ENCODE peak calls at places on chromosomes 4 and X, in five cellular contexts. L, F, A, C and N are unnamed samples.
A peak's percentile ranks its signal among the peaks of the same experiment; 100 is the strongest.

GRCh38 chrX:115689931-115690330 is 129.0 kb downstream of the PLS3 start:
- DNase-seq in L (no peak), F (no peak), A (no peak), C (peak; percentile 43), N (no peak)

GRCh38 chr4:151641983-151642382 is 118.8 kb downstream of the GATB start:
- DNase-seq in L (no peak), F (no peak), A (no peak), C (no peak), N (no peak)

GRCh38 chrX:13932416-13932815 is 97.3 kb downstream of the GEMIN8 start:
- DNase-seq in L (no peak), F (no peak), A (no peak), C (no peak), N (no peak)

GRCh38 chr4:26061248-26061986 is 147.4 kb downstream of the SMIM20 start:
- DNase-seq in L (no peak), F (no peak), A (no peak), C (peak; percentile 60), N (no peak)

GRCh38 chr4:90419124-90419711 is 292.0 kb downstream of the CCSER1 start:
- DNase-seq in L (no peak), F (no peak), A (no peak), C (peak; percentile 39), N (no peak)

GRCh38 chrX:154002215-154002719 is 17.4 kb downstream of the IRAK1 start:
- DNase-seq in L (no peak), F (no peak), A (peak; percentile 70), C (peak; percentile 44), N (no peak)

GRCh38 chr4:22202351-22203343 is 254.1 kb upstream of the KCNIP4 start:
- DNase-seq in L (no peak), F (no peak), A (no peak), C (peak; percentile 63), N (no peak)

GRCh38 chrX:13805241-13805640 is 11.7 kb downstream of the GPM6B start:
- DNase-seq in L (no peak), F (no peak), A (no peak), C (no peak), N (no peak)

GRCh38 chrX:119690921-119691716 is 1.8 kb downstream of the SEPTIN6 start:
- DNase-seq in L (no peak), F (no peak), A (no peak), C (peak; percentile 70), N (no peak)

GRCh38 chrX:49627030-49627777 is 28.4 kb downstream of the GAGE1 start:
- DNase-seq in L (no peak), F (peak; percentile 32), A (peak; percentile 48), C (peak; percentile 9), N (no peak)

GRCh38 chrX:154352466-154352865 is 22.0 kb downstream of the FLNA start:
- DNase-seq in L (no peak), F (no peak), A (no peak), C (peak; percentile 0), N (no peak)

GRCh38 chr4:164779811-164780216 is 25.9 kb downstream of the SMIM31 start:
- DNase-seq in L (no peak), F (peak; percentile 41), A (no peak), C (peak; percentile 60), N (no peak)

GRCh38 chrX:113548308-113549015 is 707.8 kb upstream of the AMOT start:
- DNase-seq in L (no peak), F (no peak), A (no peak), C (no peak), N (no peak)

GRCh38 chr4:86506591-86506990 is 87.5 kb upstream of the PTPN13 start:
- DNase-seq in L (no peak), F (no peak), A (no peak), C (no peak), N (no peak)

GRCh38 chrX:83819304-83819703 is 41.6 kb upstream of the CYLC1 start:
- DNase-seq in L (no peak), F (no peak), A (peak; percentile 24), C (no peak), N (no peak)

GRCh38 chr4:132646186-132646585 is 502.9 kb upstream of the PCDH10 start:
- DNase-seq in L (no peak), F (no peak), A (no peak), C (no peak), N (no peak)

GRCh38 chr4:70133473-70133872 is 20.6 kb upstream of the PRR27 start:
- DNase-seq in L (no peak), F (no peak), A (no peak), C (no peak), N (no peak)

GRCh38 chr4:6330384-6330767 is 60.7 kb downstream of the WFS1 start:
- DNase-seq in L (peak; percentile 15), F (no peak), A (no peak), C (no peak), N (no peak)

GRCh38 chrX:49190783-49191032 is 4.5 kb upstream of the PRICKLE3 start:
- DNase-seq in L (no peak), F (no peak), A (no peak), C (no peak), N (no peak)

GRCh38 chrX:67543818-67544217 is at the start of gene AR:
- DNase-seq in L (peak; percentile 81), F (peak; percentile 62), A (peak; percentile 84), C (peak; percentile 55), N (peak; percentile 83)

GRCh38 chrX:4579999-4580398 is 866.5 kb upstream of the PRKX start:
- DNase-seq in L (no peak), F (no peak), A (no peak), C (no peak), N (no peak)

GRCh38 chrX:15790766-15791380 is 589 bp downstream of the ZRSR2 start:
- DNase-seq in L (no peak), F (no peak), A (no peak), C (peak; percentile 3), N (no peak)

GRCh38 chr4:170853422-170854021 is 763.8 kb upstream of the AADAT start:
- DNase-seq in L (no peak), F (peak; percentile 65), A (peak; percentile 46), C (no peak), N (no peak)

GRCh38 chr4:136917312-136918110 is 614.8 kb downstream of the PCDH18 start:
- DNase-seq in L (peak; percentile 29), F (no peak), A (no peak), C (no peak), N (no peak)

GRCh38 chrX:32183066-32183465 is 1028.3 kb downstream of the DMD start:
- DNase-seq in L (no peak), F (no peak), A (no peak), C (no peak), N (no peak)

GRCh38 chr4:127521463-127521862 is 111.3 kb upstream of the INTU start:
- DNase-seq in L (no peak), F (no peak), A (no peak), C (no peak), N (no peak)

GRCh38 chrX:30863969-30864368 is 25.1 kb downstream of the TAB3 start:
- DNase-seq in L (no peak), F (no peak), A (no peak), C (no peak), N (no peak)

GRCh38 chr4:7418131-7418943 is 16.4 kb downstream of the PSAPL1 start:
- DNase-seq in L (no peak), F (no peak), A (peak; percentile 3), C (no peak), N (peak; percentile 3)

GRCh38 chr4:103201724-103202123 is 3.6 kb upstream of the CENPE start:
- DNase-seq in L (no peak), F (no peak), A (no peak), C (no peak), N (no peak)
- H3K27ac ChIP-seq in L (no peak overlapping the region), F (no peak overlapping the region), A (no peak overlapping the region), C (no peak overlapping the region), N (no peak overlapping the region)

DNA sequence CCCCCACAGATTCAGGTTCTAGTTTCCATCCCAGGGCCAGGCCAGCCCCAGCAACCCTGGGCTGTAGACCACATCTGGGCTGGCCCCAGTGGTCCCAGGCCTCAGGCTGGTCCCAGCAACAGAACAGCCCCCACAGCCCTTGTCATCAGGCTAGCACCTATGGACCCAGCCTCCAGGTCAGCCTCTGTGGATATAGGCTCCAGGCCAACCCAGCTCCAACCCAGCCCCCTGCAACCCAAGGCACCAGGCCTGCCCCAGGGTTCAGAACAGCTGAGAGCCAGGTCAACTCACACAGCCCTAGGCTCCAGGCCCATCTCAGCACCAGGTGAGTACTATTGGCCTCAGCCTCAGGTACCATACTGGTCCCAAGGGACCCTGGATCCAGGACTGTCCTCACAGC is 155.3 kb downstream of the PWWP3B start:
- DNase-seq in L (no peak), F (no peak), A (no peak), C (no peak), N (no peak)
- H3K4me1 ChIP-seq in L (no peaks in the 10 kb centered on the region), F (no peaks in the 10 kb centered on the region), A (no peaks in the 10 kb centered on the region), C (no peaks in the 10 kb centered on the region), N (no peaks in the 10 kb centered on the region)

GRCh38 chrX:7146026-7146702 is 1.3 kb upstream of the STS start:
- DNase-seq in L (no peak), F (no peak), A (no peak), C (no peak), N (no peak)
- H3K4me3 ChIP-seq in L (no peak overlapping the region), F (no peak overlapping the region), A (no peak overlapping the region), C (no peak overlapping the region), N (no peak overlapping the region)

DNA sequence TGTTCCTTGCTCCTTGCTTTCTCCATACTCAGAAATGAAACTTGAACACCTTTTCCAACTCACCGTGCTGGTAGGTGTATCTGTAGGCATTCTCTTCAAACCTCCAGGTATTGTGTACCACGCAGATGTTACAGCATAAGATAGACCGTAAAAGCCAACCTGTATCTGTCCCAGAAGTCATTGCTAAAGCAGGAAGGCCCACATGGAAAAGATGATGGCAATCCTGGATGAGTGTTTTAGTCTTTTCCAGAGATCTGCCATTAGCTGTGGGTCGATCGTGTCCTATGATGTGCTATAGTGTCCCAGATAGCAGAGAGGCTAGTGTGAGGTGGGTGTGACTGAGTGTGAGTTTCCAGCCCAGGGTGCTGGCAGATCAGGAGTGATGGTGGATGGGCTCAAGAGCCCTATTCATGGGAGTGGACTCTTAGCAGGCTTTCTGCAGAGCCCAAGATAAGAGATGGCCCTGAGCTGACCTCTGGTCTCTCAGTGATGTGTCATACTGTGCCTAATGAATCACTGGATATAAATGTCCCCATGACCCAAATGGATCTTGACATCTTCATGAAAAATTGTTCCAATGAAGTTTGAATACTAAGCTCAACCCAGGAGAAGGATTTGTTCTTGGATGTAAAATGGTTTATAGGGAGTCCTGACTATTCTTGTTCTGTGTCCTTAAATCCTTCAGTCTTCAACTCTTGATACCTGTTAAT is 69.1 kb upstream of the WDR1 start:
- DNase-seq in L (no peak), F (no peak), A (no peak), C (no peak), N (no peak)
- H3K27ac ChIP-seq in L (no peak overlapping the region), F (no peak overlapping the region), A (no peak overlapping the region), C (peak overlapping the region; percentile 86), N (no peak overlapping the region)

DNA sequence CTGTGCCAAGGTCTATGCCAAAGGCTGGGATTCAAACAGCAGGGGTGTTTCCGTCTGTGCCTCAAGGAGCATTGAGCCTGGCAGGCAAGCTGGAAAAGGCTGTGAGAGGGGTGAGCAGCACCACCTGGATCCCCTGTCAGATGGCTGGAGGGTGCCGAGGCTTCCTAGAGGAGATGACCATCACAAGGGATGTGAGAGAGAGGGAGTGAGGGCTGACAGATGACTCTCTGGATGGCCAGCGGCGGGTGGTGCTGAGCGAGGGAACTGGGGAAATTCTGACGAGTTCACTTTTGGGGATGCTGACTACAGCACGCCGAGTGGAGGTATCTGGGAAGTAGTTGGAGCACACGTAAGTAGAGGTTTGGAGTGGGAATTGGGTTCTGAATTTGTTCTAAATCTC is 22.6 kb upstream of the CYP4V2 start:
- DNase-seq in L (no peak), F (no peak), A (no peak), C (no peak), N (no peak)
- H3K4me1 ChIP-seq in L (no peaks in the 10 kb centered on the region), F (peaks cover 7% of the 10 kb centered on the region), A (no peaks in the 10 kb centered on the region), C (no peaks in the 10 kb centered on the region), N (no peaks in the 10 kb centered on the region)